ENCODE peak calls at places on chromosomes 7 and 10, in nine cellular contexts. H, S, Q, P, B, F, L, O and W are unnamed samples.

GRCh38 chr7:295155-296154 is 5.5 kb downstream of the FOXL3 start:
- DNase-seq in H (no peak), S (no peak), Q (no peak), P (no peak), B (no peak), F (no peak), L (peak), O (no peak), W (no peak)

GRCh38 chr10:86310291-86310690 is 56.3 kb downstream of the GRID1 start:
- DNase-seq in H (no peak), S (no peak), Q (no peak), P (no peak), B (no peak), F (no peak), L (no peak), O (no peak), W (no peak)

GRCh38 chr7:129688503-129689222 is 77.1 kb downstream of the NRF1 start:
- DNase-seq in H (no peak), S (no peak), Q (no peak), P (no peak), B (no peak), F (no peak), L (no peak), O (no peak), W (no peak)

GRCh38 chr10:99983280-99983988 is 26.3 kb downstream of the DNMBP start:
- DNase-seq in H (peak), S (no peak), Q (no peak), P (peak), B (no peak), F (no peak), L (peak), O (no peak), W (no peak)

GRCh38 chr7:45073031-45073842 is 15.5 kb downstream of the NACAD start:
- DNase-seq in H (no peak), S (no peak), Q (no peak), P (no peak), B (no peak), F (no peak), L (no peak), O (no peak), W (no peak)

GRCh38 chr7:77282897-77283296 is 83.3 kb upstream of the FGL2 start:
- DNase-seq in H (no peak), S (no peak), Q (no peak), P (no peak), B (no peak), F (no peak), L (no peak), O (no peak), W (no peak)

GRCh38 chr10:104274762-104275721 is 6.1 kb downstream of the GSTO2 start:
- DNase-seq in H (peak), S (peak), Q (peak), P (peak), B (peak), F (peak), L (peak), O (no peak), W (no peak)

GRCh38 chr10:89861584-89862287 is 160.3 kb downstream of the KIF20B start:
- DNase-seq in H (no peak), S (peak), Q (peak), P (peak), B (no peak), F (no peak), L (no peak), O (no peak), W (peak)

GRCh38 chr7:114723308-114723707 is 198.6 kb upstream of the MDFIC start:
- DNase-seq in H (no peak), S (no peak), Q (no peak), P (no peak), B (no peak), F (no peak), L (no peak), O (no peak), W (no peak)

GRCh38 chr10:117924820-117925219 is 121.9 kb downstream of the RAB11FIP2 start:
- DNase-seq in H (no peak), S (no peak), Q (no peak), P (no peak), B (no peak), F (no peak), L (no peak), O (no peak), W (no peak)

GRCh38 chr10:74929197-74929596 is 102.8 kb downstream of the KAT6B start:
- DNase-seq in H (no peak), S (no peak), Q (no peak), P (no peak), B (no peak), F (no peak), L (no peak), O (no peak), W (no peak)

GRCh38 chr7:67653856-67654442 is 657.3 kb downstream of the TYW1 start:
- DNase-seq in H (no peak), S (no peak), Q (no peak), P (no peak), B (no peak), F (no peak), L (no peak), O (no peak), W (no peak)

GRCh38 chr10:133260895-133261725 is 15.6 kb downstream of the ADAM8 start:
- DNase-seq in H (peak), S (peak), Q (peak), P (peak), B (no peak), F (peak), L (peak), O (no peak), W (no peak)

GRCh38 chr10:93106631-93107072 is 33.0 kb downstream of the CYP26A1 start:
- DNase-seq in H (no peak), S (no peak), Q (no peak), P (no peak), B (no peak), F (no peak), L (no peak), O (no peak), W (no peak)

GRCh38 chr7:5494683-5495561 is 71.3 kb upstream of the TNRC18 start:
- DNase-seq in H (peak), S (peak), Q (peak), P (peak), B (peak), F (peak), L (peak), O (peak), W (peak)

GRCh38 chr10:1044146-1044545 is 4.8 kb downstream of the IDI1 start:
- DNase-seq in H (peak), S (no peak), Q (no peak), P (no peak), B (no peak), F (no peak), L (no peak), O (no peak), W (no peak)

GRCh38 chr10:62514079-62514693 is 140.0 kb downstream of the ZNF365 start:
- DNase-seq in H (no peak), S (no peak), Q (no peak), P (peak), B (no peak), F (no peak), L (no peak), O (no peak), W (peak)

GRCh38 chr10:124619195-124619594 is 125.0 kb downstream of the FAM53B start:
- DNase-seq in H (no peak), S (no peak), Q (no peak), P (no peak), B (no peak), F (peak), L (no peak), O (no peak), W (no peak)

GRCh38 chr7:33845991-33846509 is 59.3 kb upstream of the BMPER start:
- DNase-seq in H (no peak), S (no peak), Q (no peak), P (peak), B (no peak), F (no peak), L (peak), O (no peak), W (no peak)

GRCh38 chr7:26013551-26014083 is 138.4 kb upstream of the NFE2L3 start:
- DNase-seq in H (no peak), S (no peak), Q (no peak), P (peak), B (no peak), F (no peak), L (no peak), O (no peak), W (no peak)

GRCh38 chr10:15320522-15321203 is 50.4 kb downstream of the FAM171A1 start:
- DNase-seq in H (no peak), S (no peak), Q (no peak), P (no peak), B (no peak), F (no peak), L (no peak), O (no peak), W (no peak)

GRCh38 chr10:31754803-31755624 is 173.6 kb downstream of the ARHGAP12 start:
- DNase-seq in H (no peak), S (no peak), Q (no peak), P (peak), B (no peak), F (no peak), L (no peak), O (no peak), W (no peak)

GRCh38 chr7:22292519-22292918 is 64.4 kb downstream of the RAPGEF5 start:
- DNase-seq in H (no peak), S (no peak), Q (no peak), P (no peak), B (no peak), F (no peak), L (no peak), O (no peak), W (no peak)

GRCh38 chr7:20749896-20750295 is 36.8 kb downstream of the SP8 start:
- DNase-seq in H (no peak), S (no peak), Q (no peak), P (no peak), B (no peak), F (no peak), L (no peak), O (no peak), W (no peak)

GRCh38 chr10:93745411-93746065 is 12.2 kb upstream of the LGI1 start:
- DNase-seq in H (peak), S (peak), Q (no peak), P (peak), B (no peak), F (no peak), L (no peak), O (no peak), W (no peak)

GRCh38 chr10:51999089-51999488 is 299.7 kb upstream of the CSTF2T start:
- DNase-seq in H (no peak), S (no peak), Q (no peak), P (peak), B (no peak), F (no peak), L (no peak), O (no peak), W (no peak)

GRCh38 chr7:124779194-124779593 is 13.6 kb upstream of the GPR37 start:
- DNase-seq in H (no peak), S (no peak), Q (no peak), P (no peak), B (no peak), F (no peak), L (no peak), O (no peak), W (no peak)

GRCh38 chr7:156669035-156669828 is 28.7 kb downstream of the RNF32 start:
- DNase-seq in H (no peak), S (no peak), Q (no peak), P (no peak), B (no peak), F (no peak), L (no peak), O (no peak), W (no peak)

GRCh38 chr10:8403711-8404371 is 349.4 kb downstream of the GATA3 start:
- DNase-seq in H (no peak), S (no peak), Q (no peak), P (no peak), B (no peak), F (no peak), L (no peak), O (no peak), W (peak)

GRCh38 chr7:115230882-115231508 is 309.1 kb downstream of the MDFIC start:
- DNase-seq in H (no peak), S (no peak), Q (no peak), P (peak), B (no peak), F (no peak), L (no peak), O (no peak), W (no peak)

GRCh38 chr10:122034149-122034756 is 45.3 kb downstream of the TACC2 start:
- DNase-seq in H (no peak), S (no peak), Q (no peak), P (peak), B (no peak), F (no peak), L (no peak), O (no peak), W (no peak)

GRCh38 chr10:65861249-65861648 is 1064.6 kb upstream of the LRRTM3 start:
- DNase-seq in H (no peak), S (no peak), Q (no peak), P (no peak), B (no peak), F (no peak), L (no peak), O (no peak), W (no peak)

GRCh38 chr10:75272896-75273295 is 37.1 kb upstream of the COMTD1 start:
- DNase-seq in H (no peak), S (no peak), Q (no peak), P (no peak), B (no peak), F (no peak), L (no peak), O (no peak), W (no peak)

GRCh38 chr10:31602541-31603244 is 283.7 kb downstream of the ZEB1 start:
- DNase-seq in H (peak), S (peak), Q (no peak), P (peak), B (peak), F (no peak), L (peak), O (no peak), W (no peak)

GRCh38 chr7:36852931-36853330 is 128.6 kb upstream of the AOAH start:
- DNase-seq in H (no peak), S (no peak), Q (no peak), P (no peak), B (no peak), F (no peak), L (no peak), O (no peak), W (no peak)

GRCh38 chr10:58513189-58514101 is 773 bp downstream of the BICC1 start:
- DNase-seq in H (no peak), S (peak), Q (no peak), P (peak), B (no peak), F (peak), L (peak), O (no peak), W (no peak)

GRCh38 chr10:73823391-73823790 is 12.0 kb upstream of the NDST2 start:
- DNase-seq in H (no peak), S (no peak), Q (no peak), P (no peak), B (no peak), F (no peak), L (no peak), O (no peak), W (no peak)

GRCh38 chr10:47321521-47322195 is 596 bp upstream of the GDF2 start:
- DNase-seq in H (no peak), S (no peak), Q (no peak), P (no peak), B (no peak), F (no peak), L (no peak), O (no peak), W (no peak)

GRCh38 chr7:106287786-106288185 is 3.0 kb upstream of the NAMPT start:
- DNase-seq in H (no peak), S (no peak), Q (no peak), P (no peak), B (no peak), F (no peak), L (no peak), O (no peak), W (no peak)